ENCODE peak calls at places on chromosome 22, in five cellular contexts. Z is psoas muscle, R is NCI-H748 treated with DMSO at 0.1 percent for 48 hours, D is M059J, V is Right ventricle myocardium superior. A is an unnamed sample.

GRCh38 chr22:30308518-30309230 is 18.1 kb downstream of the TBC1D10A start:
- DNase-seq in Z (no peak), R (no peak), D (no peak), V (peak), A (no peak)

GRCh38 chr22:29202231-29203192 is 3.2 kb upstream of the EMID1 start:
- DNase-seq in Z (peak), R (peak), D (no peak), V (peak), A (peak)

GRCh38 chr22:49129736-49130135 is 697.9 kb downstream of the BRD1 start:
- DNase-seq in Z (no peak), R (no peak), D (no peak), V (no peak), A (peak)

GRCh38 chr22:19067696-19068348 is 54.4 kb downstream of the DGCR2 start:
- DNase-seq in Z (no peak), R (no peak), D (no peak), V (no peak), A (no peak)

GRCh38 chr22:40037320-40037719 is 42.6 kb downstream of the FAM83F start:
- DNase-seq in Z (no peak), R (no peak), D (no peak), V (no peak), A (no peak)

GRCh38 chr22:43346521-43346929 is 3.4 kb upstream of the SCUBE1 start:
- DNase-seq in Z (peak), R (no peak), D (peak), V (peak), A (peak)

GRCh38 chr22:20523118-20523983 is 15.9 kb downstream of the MED15 start:
- DNase-seq in Z (no peak), R (no peak), D (peak), V (no peak), A (no peak)

GRCh38 chr22:47374273-47374771 is 611.9 kb downstream of the TBC1D22A start:
- DNase-seq in Z (no peak), R (no peak), D (no peak), V (no peak), A (no peak)

GRCh38 chr22:19621372-19622060 is 92.8 kb upstream of the SEPTIN5 start:
- DNase-seq in Z (no peak), R (no peak), D (no peak), V (no peak), A (no peak)

GRCh38 chr22:29700206-29700948 is 19.4 kb upstream of the CABP7 start:
- DNase-seq in Z (no peak), R (no peak), D (peak), V (no peak), A (no peak)

GRCh38 chr22:20781272-20781990 is 7.5 kb downstream of the SERPIND1 start:
- DNase-seq in Z (no peak), R (no peak), D (no peak), V (no peak), A (no peak)

GRCh38 chr22:28014141-28015055 is 95.3 kb upstream of the PITPNB start:
- DNase-seq in Z (no peak), R (no peak), D (no peak), V (peak), A (no peak)

GRCh38 chr22:37922177-37922576 is 16.1 kb downstream of the MICALL1 start:
- DNase-seq in Z (no peak), R (no peak), D (no peak), V (no peak), A (no peak)

GRCh38 chr22:42446151-42446550 is 13.9 kb upstream of the NFAM1 start:
- DNase-seq in Z (no peak), R (no peak), D (no peak), V (no peak), A (no peak)

GRCh38 chr22:30902496-30903357 is 65.8 kb downstream of the MORC2 start:
- DNase-seq in Z (no peak), R (no peak), D (no peak), V (no peak), A (no peak)

GRCh38 chr22:24466831-24467249 is 28.3 kb upstream of the UPB1 start:
- DNase-seq in Z (no peak), R (no peak), D (peak), V (no peak), A (no peak)

GRCh38 chr22:25702046-25702445 is 39.9 kb upstream of the MYO18B start:
- DNase-seq in Z (no peak), R (peak), D (peak), V (no peak), A (no peak)

GRCh38 chr22:17872491-17872890 is 98.2 kb upstream of the BID start:
- DNase-seq in Z (no peak), R (no peak), D (peak), V (no peak), A (no peak)

GRCh38 chr22:45925811-45926351 is 51.1 kb downstream of the WNT7B start:
- DNase-seq in Z (no peak), R (no peak), D (no peak), V (no peak), A (no peak)

GRCh38 chr22:26624788-26625187 is 3.0 kb downstream of the CRYBA4 start:
- DNase-seq in Z (no peak), R (no peak), D (no peak), V (no peak), A (no peak)

GRCh38 chr22:35539910-35540599 is 576 bp upstream of the RASD2 start:
- DNase-seq in Z (peak), R (no peak), D (peak), V (peak), A (no peak)

GRCh38 chr22:21719024-21719423 is 16.6 kb downstream of the YPEL1 start:
- DNase-seq in Z (no peak), R (no peak), D (no peak), V (no peak), A (no peak)

GRCh38 chr22:50576070-50576469 is 2.2 kb downstream of the CPT1B start:
- DNase-seq in Z (no peak), R (peak), D (peak), V (peak), A (peak)

GRCh38 chr22:22820626-22821025 is 67.0 kb upstream of the IGLL5 start:
- DNase-seq in Z (no peak), R (no peak), D (no peak), V (no peak), A (no peak)

GRCh38 chr22:37260396-37260795 is 16.3 kb upstream of the RAC2 start:
- DNase-seq in Z (no peak), R (no peak), D (no peak), V (no peak), A (no peak)

GRCh38 chr22:19068784-19069271 is 53.4 kb downstream of the DGCR2 start:
- DNase-seq in Z (no peak), R (no peak), D (no peak), V (no peak), A (no peak)

GRCh38 chr22:28207281-28208030 is 288.4 kb upstream of the PITPNB start:
- DNase-seq in Z (no peak), R (no peak), D (peak), V (no peak), A (no peak)

GRCh38 chr22:48276933-48277867 is 1514.8 kb downstream of the TBC1D22A start:
- DNase-seq in Z (no peak), R (no peak), D (no peak), V (no peak), A (no peak)